ENCODE peak calls at places on chromosomes 2 and 18, in eight cellular contexts. One of them, this sample, is unnamed.
A peak's percentile ranks its signal among the peaks of the same experiment; 100 is the strongest.

GRCh38 chr2:236550298-236550697 is 19.3 kb upstream of the ACKR3 start:
- DNase-seq in choroid plexus epithelial cell: no peak
- DNase-seq in lower lobe of right lung: no peak
- DNase-seq in astrocyte of the spinal cord: no peak
- DNase-seq in fibroblast of lung: no peak
- DNase-seq in K562: no peak
- DNase-seq in transverse colon: no peak
- DNase-seq in psoas muscle: no peak
- DNase-seq in this sample: no peak

GRCh38 chr18:58541789-58542425 is 87.0 kb downstream of the ALPK2 start:
- DNase-seq in choroid plexus epithelial cell: peak; percentile 99
- DNase-seq in lower lobe of right lung: no peak
- DNase-seq in astrocyte of the spinal cord: peak; percentile 99
- DNase-seq in fibroblast of lung: peak; percentile 95
- DNase-seq in K562: no peak
- DNase-seq in transverse colon: no peak
- DNase-seq in psoas muscle: no peak
- DNase-seq in this sample: peak; percentile 97

GRCh38 chr18:25168011-25168410 is 184.0 kb downstream of the ZNF521 start:
- DNase-seq in choroid plexus epithelial cell: no peak
- DNase-seq in lower lobe of right lung: no peak
- DNase-seq in astrocyte of the spinal cord: no peak
- DNase-seq in fibroblast of lung: no peak
- DNase-seq in K562: no peak
- DNase-seq in transverse colon: no peak
- DNase-seq in psoas muscle: no peak
- DNase-seq in this sample: no peak

GRCh38 chr2:201058914-201059313 is 12.6 kb downstream of the HYCC2 start:
- DNase-seq in choroid plexus epithelial cell: no peak
- DNase-seq in lower lobe of right lung: no peak
- DNase-seq in astrocyte of the spinal cord: no peak
- DNase-seq in fibroblast of lung: no peak
- DNase-seq in K562: peak; percentile 59
- DNase-seq in transverse colon: peak; percentile 17
- DNase-seq in psoas muscle: no peak
- DNase-seq in this sample: no peak

GRCh38 chr2:141641462-141641861 is 489.4 kb downstream of the LRP1B start:
- DNase-seq in choroid plexus epithelial cell: peak; percentile 57
- DNase-seq in lower lobe of right lung: no peak
- DNase-seq in astrocyte of the spinal cord: peak; percentile 15
- DNase-seq in fibroblast of lung: peak; percentile 31
- DNase-seq in K562: no peak
- DNase-seq in transverse colon: no peak
- DNase-seq in psoas muscle: no peak
- DNase-seq in this sample: no peak

GRCh38 chr2:17621781-17622180 is 81.3 kb downstream of the VSNL1 start:
- DNase-seq in choroid plexus epithelial cell: peak; percentile 13
- DNase-seq in lower lobe of right lung: no peak
- DNase-seq in astrocyte of the spinal cord: peak; percentile 28
- DNase-seq in fibroblast of lung: peak; percentile 52
- DNase-seq in K562: no peak
- DNase-seq in transverse colon: no peak
- DNase-seq in psoas muscle: no peak
- DNase-seq in this sample: no peak

GRCh38 chr18:36769611-36770314 is 59.0 kb downstream of the TPGS2 start:
- DNase-seq in choroid plexus epithelial cell: peak; percentile 35
- DNase-seq in lower lobe of right lung: peak; percentile 55
- DNase-seq in astrocyte of the spinal cord: no peak
- DNase-seq in fibroblast of lung: no peak
- DNase-seq in K562: peak; percentile 70
- DNase-seq in transverse colon: no peak
- DNase-seq in psoas muscle: peak; percentile 55
- DNase-seq in this sample: no peak

GRCh38 chr18:6543330-6543908 is 128.7 kb upstream of the L3MBTL4 start:
- DNase-seq in choroid plexus epithelial cell: peak; percentile 73
- DNase-seq in lower lobe of right lung: no peak
- DNase-seq in astrocyte of the spinal cord: peak; percentile 55
- DNase-seq in fibroblast of lung: peak; percentile 79
- DNase-seq in K562: peak; percentile 18
- DNase-seq in transverse colon: no peak
- DNase-seq in psoas muscle: no peak
- DNase-seq in this sample: peak; percentile 9

GRCh38 chr18:62425465-62426190 is 97.2 kb upstream of the ZCCHC2 start:
- DNase-seq in choroid plexus epithelial cell: peak; percentile 98
- DNase-seq in lower lobe of right lung: peak; percentile 66
- DNase-seq in astrocyte of the spinal cord: peak; percentile 95
- DNase-seq in fibroblast of lung: peak; percentile 98
- DNase-seq in K562: peak; percentile 82
- DNase-seq in transverse colon: peak; percentile 77
- DNase-seq in psoas muscle: peak; percentile 65
- DNase-seq in this sample: peak; percentile 94

GRCh38 chr2:215277942-215278341 is 33.9 kb upstream of the ATIC start:
- DNase-seq in choroid plexus epithelial cell: peak; percentile 12
- DNase-seq in lower lobe of right lung: no peak
- DNase-seq in astrocyte of the spinal cord: no peak
- DNase-seq in fibroblast of lung: no peak
- DNase-seq in K562: peak; percentile 81
- DNase-seq in transverse colon: no peak
- DNase-seq in psoas muscle: no peak
- DNase-seq in this sample: no peak

GRCh38 chr2:233081232-233081730 is 21.1 kb downstream of the INPP5D start:
- DNase-seq in choroid plexus epithelial cell: no peak
- DNase-seq in lower lobe of right lung: no peak
- DNase-seq in astrocyte of the spinal cord: no peak
- DNase-seq in fibroblast of lung: no peak
- DNase-seq in K562: no peak
- DNase-seq in transverse colon: no peak
- DNase-seq in psoas muscle: no peak
- DNase-seq in this sample: no peak

GRCh38 chr2:88350641-88351601 is 101.6 kb downstream of the FOXI3 start:
- DNase-seq in choroid plexus epithelial cell: peak; percentile 23
- DNase-seq in lower lobe of right lung: peak; percentile 72
- DNase-seq in astrocyte of the spinal cord: no peak
- DNase-seq in fibroblast of lung: peak; percentile 6
- DNase-seq in K562: peak; percentile 73
- DNase-seq in transverse colon: peak; percentile 73
- DNase-seq in psoas muscle: peak; percentile 27
- DNase-seq in this sample: peak; percentile 1

GRCh38 chr18:23498877-23499570 is 4.3 kb upstream of the RMC1 start:
- DNase-seq in choroid plexus epithelial cell: peak; percentile 90
- DNase-seq in lower lobe of right lung: peak; percentile 78
- DNase-seq in astrocyte of the spinal cord: peak; percentile 72
- DNase-seq in fibroblast of lung: peak; percentile 77
- DNase-seq in K562: peak; percentile 92
- DNase-seq in transverse colon: peak; percentile 72
- DNase-seq in psoas muscle: peak; percentile 54
- DNase-seq in this sample: peak; percentile 80

GRCh38 chr2:667332-668000 is 9.7 kb downstream of the TMEM18 start:
- DNase-seq in choroid plexus epithelial cell: peak; percentile 87
- DNase-seq in lower lobe of right lung: no peak
- DNase-seq in astrocyte of the spinal cord: peak; percentile 75
- DNase-seq in fibroblast of lung: peak; percentile 77
- DNase-seq in K562: peak; percentile 40
- DNase-seq in transverse colon: no peak
- DNase-seq in psoas muscle: no peak
- DNase-seq in this sample: peak; percentile 71

GRCh38 chr2:231865222-231865621 is 61.0 kb downstream of the NPPC start:
- DNase-seq in choroid plexus epithelial cell: peak; percentile 5
- DNase-seq in lower lobe of right lung: no peak
- DNase-seq in astrocyte of the spinal cord: no peak
- DNase-seq in fibroblast of lung: no peak
- DNase-seq in K562: no peak
- DNase-seq in transverse colon: no peak
- DNase-seq in psoas muscle: no peak
- DNase-seq in this sample: no peak

GRCh38 chr2:147224070-147224469 is 620.8 kb upstream of the ACVR2A start:
- DNase-seq in choroid plexus epithelial cell: peak; percentile 2
- DNase-seq in lower lobe of right lung: no peak
- DNase-seq in astrocyte of the spinal cord: no peak
- DNase-seq in fibroblast of lung: no peak
- DNase-seq in K562: no peak
- DNase-seq in transverse colon: no peak
- DNase-seq in psoas muscle: no peak
- DNase-seq in this sample: no peak

GRCh38 chr2:206004004-206004693 is 81.8 kb downstream of the INO80D start:
- DNase-seq in choroid plexus epithelial cell: peak; percentile 37
- DNase-seq in lower lobe of right lung: no peak
- DNase-seq in astrocyte of the spinal cord: no peak
- DNase-seq in fibroblast of lung: no peak
- DNase-seq in K562: peak; percentile 45
- DNase-seq in transverse colon: peak; percentile 38
- DNase-seq in psoas muscle: no peak
- DNase-seq in this sample: peak; percentile 12

GRCh38 chr18:6010284-6010683 is 115.0 kb upstream of the TMEM200C start:
- DNase-seq in choroid plexus epithelial cell: peak; percentile 29
- DNase-seq in lower lobe of right lung: no peak
- DNase-seq in astrocyte of the spinal cord: no peak
- DNase-seq in fibroblast of lung: peak; percentile 18
- DNase-seq in K562: no peak
- DNase-seq in transverse colon: no peak
- DNase-seq in psoas muscle: no peak
- DNase-seq in this sample: no peak

GRCh38 chr2:26811791-26812454 is 26.1 kb downstream of the CENPA start:
- DNase-seq in choroid plexus epithelial cell: no peak
- DNase-seq in lower lobe of right lung: no peak
- DNase-seq in astrocyte of the spinal cord: no peak
- DNase-seq in fibroblast of lung: no peak
- DNase-seq in K562: no peak
- DNase-seq in transverse colon: no peak
- DNase-seq in psoas muscle: no peak
- DNase-seq in this sample: no peak

GRCh38 chr2:26809876-26810577 is 24.2 kb downstream of the CENPA start:
- DNase-seq in choroid plexus epithelial cell: no peak
- DNase-seq in lower lobe of right lung: no peak
- DNase-seq in astrocyte of the spinal cord: no peak
- DNase-seq in fibroblast of lung: no peak
- DNase-seq in K562: no peak
- DNase-seq in transverse colon: no peak
- DNase-seq in psoas muscle: no peak
- DNase-seq in this sample: no peak

GRCh38 chr2:26812731-26813130 is 26.9 kb downstream of the CENPA start:
- DNase-seq in choroid plexus epithelial cell: no peak
- DNase-seq in lower lobe of right lung: no peak
- DNase-seq in astrocyte of the spinal cord: no peak
- DNase-seq in fibroblast of lung: no peak
- DNase-seq in K562: no peak
- DNase-seq in transverse colon: no peak
- DNase-seq in psoas muscle: no peak
- DNase-seq in this sample: no peak

GRCh38 chr2:26809211-26809610 is 23.4 kb downstream of the CENPA start:
- DNase-seq in choroid plexus epithelial cell: no peak
- DNase-seq in lower lobe of right lung: no peak
- DNase-seq in astrocyte of the spinal cord: no peak
- DNase-seq in fibroblast of lung: no peak
- DNase-seq in K562: no peak
- DNase-seq in transverse colon: no peak
- DNase-seq in psoas muscle: no peak
- DNase-seq in this sample: no peak

GRCh38 chr2:26811261-26811660 is 25.4 kb downstream of the CENPA start:
- DNase-seq in choroid plexus epithelial cell: no peak
- DNase-seq in lower lobe of right lung: no peak
- DNase-seq in astrocyte of the spinal cord: no peak
- DNase-seq in fibroblast of lung: no peak
- DNase-seq in K562: no peak
- DNase-seq in transverse colon: no peak
- DNase-seq in psoas muscle: no peak
- DNase-seq in this sample: no peak
- TF ChIP-seq CTCF in choroid plexus epithelial cell: no peak
- TF ChIP-seq CTCF in lower lobe of right lung: no peak
- TF ChIP-seq CTCF in astrocyte of the spinal cord: no peak
- TF ChIP-seq CTCF in fibroblast of lung: no peak
- TF ChIP-seq CTCF in K562: no peak
- TF ChIP-seq CTCF in transverse colon: no peak
- TF ChIP-seq CTCF in psoas muscle: no peak
- TF ChIP-seq CTCF in this sample: no peak

GRCh38 chr2:20093263-20094141 is 42.1 kb upstream of the LAPTM4A start:
- DNase-seq in choroid plexus epithelial cell: peak; percentile 88
- DNase-seq in lower lobe of right lung: no peak
- DNase-seq in astrocyte of the spinal cord: peak; percentile 83
- DNase-seq in fibroblast of lung: peak; percentile 89
- DNase-seq in K562: peak; percentile 61
- DNase-seq in transverse colon: peak; percentile 66
- DNase-seq in psoas muscle: peak; percentile 64
- DNase-seq in this sample: peak; percentile 65
- TF ChIP-seq CTCF in choroid plexus epithelial cell: peak; percentile 86
- TF ChIP-seq CTCF in lower lobe of right lung: peak; percentile 38
- TF ChIP-seq CTCF in astrocyte of the spinal cord: peak; percentile 76
- TF ChIP-seq CTCF in fibroblast of lung: peak; percentile 82
- TF ChIP-seq CTCF in K562: peak; percentile 64
- TF ChIP-seq CTCF in transverse colon: peak; percentile 65
- TF ChIP-seq CTCF in psoas muscle: peak; percentile 36
- TF ChIP-seq CTCF in this sample: peak; percentile 85

GRCh38 chr18:33744032-33744697 is 166.1 kb downstream of the ASXL3 start:
- DNase-seq in choroid plexus epithelial cell: no peak
- DNase-seq in lower lobe of right lung: no peak
- DNase-seq in astrocyte of the spinal cord: no peak
- DNase-seq in fibroblast of lung: no peak
- DNase-seq in K562: peak; percentile 3
- DNase-seq in transverse colon: peak; percentile 14
- DNase-seq in psoas muscle: no peak
- DNase-seq in this sample: no peak
- TF ChIP-seq CTCF in choroid plexus epithelial cell: peak; percentile 19
- TF ChIP-seq CTCF in lower lobe of right lung: no peak
- TF ChIP-seq CTCF in astrocyte of the spinal cord: peak; percentile 23
- TF ChIP-seq CTCF in fibroblast of lung: peak; percentile 11
- TF ChIP-seq CTCF in K562: no peak
- TF ChIP-seq CTCF in transverse colon: no peak
- TF ChIP-seq CTCF in psoas muscle: no peak
- TF ChIP-seq CTCF in this sample: no peak

GRCh38 chr2:86417961-86418360 is 23.2 kb upstream of the KDM3A start:
- DNase-seq in choroid plexus epithelial cell: peak; percentile 53
- DNase-seq in lower lobe of right lung: no peak
- DNase-seq in astrocyte of the spinal cord: peak; percentile 20
- DNase-seq in fibroblast of lung: no peak
- DNase-seq in K562: no peak
- DNase-seq in transverse colon: no peak
- DNase-seq in psoas muscle: no peak
- DNase-seq in this sample: peak; percentile 29
- TF ChIP-seq CTCF in choroid plexus epithelial cell: no peak
- TF ChIP-seq CTCF in lower lobe of right lung: no peak
- TF ChIP-seq CTCF in astrocyte of the spinal cord: no peak
- TF ChIP-seq CTCF in fibroblast of lung: no peak
- TF ChIP-seq CTCF in K562: no peak
- TF ChIP-seq CTCF in transverse colon: no peak
- TF ChIP-seq CTCF in psoas muscle: no peak
- TF ChIP-seq CTCF in this sample: no peak

DNA sequence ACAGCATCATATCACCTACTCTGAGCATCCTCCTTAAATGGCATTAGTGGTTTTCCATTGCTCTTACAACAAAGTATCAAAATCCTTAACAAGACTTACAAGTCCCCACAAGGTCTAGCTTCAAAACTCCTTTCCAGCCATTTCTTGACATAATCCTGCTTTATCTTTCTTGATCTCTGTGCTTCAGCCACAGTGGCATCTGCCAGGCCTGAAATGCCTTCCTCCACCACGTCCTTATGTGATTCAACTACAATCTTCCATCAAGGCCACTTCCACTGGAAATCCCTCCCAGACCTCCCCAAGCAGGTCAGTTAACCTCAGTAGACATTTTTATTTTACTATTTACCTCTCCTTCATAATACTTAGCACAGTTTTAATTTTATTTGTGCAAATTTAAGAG is 83.8 kb upstream of the CCDC150 start:
- DNase-seq in choroid plexus epithelial cell: no peak
- DNase-seq in lower lobe of right lung: no peak
- DNase-seq in astrocyte of the spinal cord: no peak
- DNase-seq in fibroblast of lung: no peak
- DNase-seq in K562: no peak
- DNase-seq in transverse colon: no peak
- DNase-seq in psoas muscle: no peak
- DNase-seq in this sample: peak; percentile 51
- TF ChIP-seq CTCF in choroid plexus epithelial cell: no peak
- TF ChIP-seq CTCF in lower lobe of right lung: no peak
- TF ChIP-seq CTCF in astrocyte of the spinal cord: no peak
- TF ChIP-seq CTCF in fibroblast of lung: no peak
- TF ChIP-seq CTCF in K562: no peak
- TF ChIP-seq CTCF in transverse colon: no peak
- TF ChIP-seq CTCF in psoas muscle: no peak
- TF ChIP-seq CTCF in this sample: no peak